ENCODE peak calls at places on chromosomes 16 and 17, in four cellular contexts. One of them, this sample, is unnamed.

GRCh38 chr16:71945616-71946015 is 50.3 kb downstream of the IST1 start:
- DNase-seq in K562: no peak
- DNase-seq in SK-N-SH: no peak
- DNase-seq in GM12878: no peak
- DNase-seq in this sample: no peak

GRCh38 chr16:71384073-71384724 is 25.7 kb downstream of the CALB2 start:
- DNase-seq in K562: no peak
- DNase-seq in SK-N-SH: no peak
- DNase-seq in GM12878: no peak
- DNase-seq in this sample: no peak

GRCh38 chr17:40323731-40324650 is 15.0 kb downstream of the RARA start:
- DNase-seq in K562: no peak
- DNase-seq in SK-N-SH: no peak
- DNase-seq in GM12878: no peak
- DNase-seq in this sample: no peak

GRCh38 chr16:68408428-68408827 is 39.9 kb downstream of the SMPD3 start:
- DNase-seq in K562: no peak
- DNase-seq in SK-N-SH: no peak
- DNase-seq in GM12878: no peak
- DNase-seq in this sample: no peak

GRCh38 chr16:28873543-28874201 is 4.6 kb upstream of the ATP2A1 start:
- DNase-seq in K562: peak; percentile 80
- DNase-seq in SK-N-SH: peak; percentile 84
- DNase-seq in GM12878: no peak
- DNase-seq in this sample: no peak

GRCh38 chr17:53629188-53629587 is 193.5 kb upstream of the KIF2B start:
- DNase-seq in K562: no peak
- DNase-seq in SK-N-SH: no peak
- DNase-seq in GM12878: no peak
- DNase-seq in this sample: no peak

GRCh38 chr16:15665107-15665506 is 15.1 kb downstream of the NDE1 start:
- DNase-seq in K562: no peak
- DNase-seq in SK-N-SH: no peak
- DNase-seq in GM12878: no peak
- DNase-seq in this sample: no peak

GRCh38 chr17:32970281-32970680 is 21.4 kb upstream of the SPACA3 start:
- DNase-seq in K562: no peak
- DNase-seq in SK-N-SH: no peak
- DNase-seq in GM12878: peak; percentile 39
- DNase-seq in this sample: no peak

GRCh38 chr16:66561381-66562080 is 4.7 kb upstream of the CMTM1 start:
- DNase-seq in K562: no peak
- DNase-seq in SK-N-SH: no peak
- DNase-seq in GM12878: no peak
- DNase-seq in this sample: no peak

GRCh38 chr16:23557779-23558330 is 328 bp downstream of the UBFD1 start:
- DNase-seq in K562: no peak
- DNase-seq in SK-N-SH: no peak
- DNase-seq in GM12878: no peak
- DNase-seq in this sample: peak; percentile 26

GRCh38 chr16:89455178-89455577 is 35.2 kb downstream of the ANKRD11 start:
- DNase-seq in K562: no peak
- DNase-seq in SK-N-SH: no peak
- DNase-seq in GM12878: peak; percentile 31
- DNase-seq in this sample: no peak

GRCh38 chr17:76867578-76868175 is 527 bp upstream of the MGAT5B start:
- DNase-seq in K562: no peak
- DNase-seq in SK-N-SH: peak; percentile 64
- DNase-seq in GM12878: no peak
- DNase-seq in this sample: no peak

GRCh38 chr16:3656491-3657468 is 2.3 kb downstream of the DNASE1 start:
- DNase-seq in K562: no peak
- DNase-seq in SK-N-SH: no peak
- DNase-seq in GM12878: no peak
- DNase-seq in this sample: no peak

GRCh38 chr17:65227637-65228036 is 90.5 kb downstream of the RGS9 start:
- DNase-seq in K562: no peak
- DNase-seq in SK-N-SH: no peak
- DNase-seq in GM12878: no peak
- DNase-seq in this sample: no peak

GRCh38 chr17:1179635-1180433 is at the start of gene ABR:
- DNase-seq in K562: peak; percentile 76
- DNase-seq in SK-N-SH: peak; percentile 91
- DNase-seq in GM12878: no peak
- DNase-seq in this sample: no peak

GRCh38 chr16:58085584-58086251 is 43.5 kb downstream of the CFAP20 start:
- DNase-seq in K562: no peak
- DNase-seq in SK-N-SH: peak; percentile 37
- DNase-seq in GM12878: no peak
- DNase-seq in this sample: no peak

GRCh38 chr16:30570621-30571443 is 682 bp downstream of the ZNF688 start:
- DNase-seq in K562: no peak
- DNase-seq in SK-N-SH: peak; percentile 74
- DNase-seq in GM12878: no peak
- DNase-seq in this sample: no peak

GRCh38 chr17:3974138-3974687 is 10.0 kb upstream of the ATP2A3 start:
- DNase-seq in K562: peak; percentile 70
- DNase-seq in SK-N-SH: peak; percentile 17
- DNase-seq in GM12878: no peak
- DNase-seq in this sample: no peak

GRCh38 chr17:75502072-75502745 is 13.1 kb downstream of the CASKIN2 start:
- DNase-seq in K562: no peak
- DNase-seq in SK-N-SH: no peak
- DNase-seq in GM12878: no peak
- DNase-seq in this sample: no peak

GRCh38 chr16:69804283-69804682 is 42.2 kb downstream of the WWP2 start:
- DNase-seq in K562: no peak
- DNase-seq in SK-N-SH: no peak
- DNase-seq in GM12878: no peak
- DNase-seq in this sample: no peak

GRCh38 chr17:8705427-8705826 is 39.2 kb downstream of the CCDC42 start:
- DNase-seq in K562: no peak
- DNase-seq in SK-N-SH: no peak
- DNase-seq in GM12878: no peak
- DNase-seq in this sample: no peak

GRCh38 chr17:66807182-66807581 is 27.7 kb upstream of the CACNG5 start:
- DNase-seq in K562: no peak
- DNase-seq in SK-N-SH: no peak
- DNase-seq in GM12878: no peak
- DNase-seq in this sample: no peak

GRCh38 chr17:17110520-17110919 is 68.3 kb downstream of the MPRIP start:
- DNase-seq in K562: no peak
- DNase-seq in SK-N-SH: no peak
- DNase-seq in GM12878: no peak
- DNase-seq in this sample: no peak

GRCh38 chr16:12411521-12411920 is 392.2 kb downstream of the CPPED1 start:
- DNase-seq in K562: no peak
- DNase-seq in SK-N-SH: no peak
- DNase-seq in GM12878: no peak
- DNase-seq in this sample: no peak

GRCh38 chr16:83137326-83137770 is 510.6 kb downstream of the CDH13 start:
- DNase-seq in K562: no peak
- DNase-seq in SK-N-SH: no peak
- DNase-seq in GM12878: no peak
- DNase-seq in this sample: peak; percentile 64

GRCh38 chr17:78883533-78884131 is 19.4 kb downstream of the CEP295NL start:
- DNase-seq in K562: no peak
- DNase-seq in SK-N-SH: peak; percentile 93
- DNase-seq in GM12878: no peak
- DNase-seq in this sample: peak; percentile 89

GRCh38 chr17:48759288-48759687 is 30.7 kb upstream of the HOXB13 start:
- DNase-seq in K562: no peak
- DNase-seq in SK-N-SH: no peak
- DNase-seq in GM12878: no peak
- DNase-seq in this sample: no peak

GRCh38 chr17:28547096-28547622 is 5.3 kb downstream of the UNC119 start:
- DNase-seq in K562: no peak
- DNase-seq in SK-N-SH: no peak
- DNase-seq in GM12878: no peak
- DNase-seq in this sample: no peak

GRCh38 chr17:76075364-76076099 is 951 bp downstream of the GALR2 start:
- DNase-seq in K562: no peak
- DNase-seq in SK-N-SH: peak; percentile 74
- DNase-seq in GM12878: no peak
- DNase-seq in this sample: no peak

GRCh38 chr17:38440614-38441397 is 12.5 kb downstream of the ARHGAP23 start:
- DNase-seq in K562: no peak
- DNase-seq in SK-N-SH: no peak
- DNase-seq in GM12878: no peak
- DNase-seq in this sample: no peak

GRCh38 chr16:23330161-23330560 is 28.1 kb downstream of the SCNN1B start:
- DNase-seq in K562: no peak
- DNase-seq in SK-N-SH: no peak
- DNase-seq in GM12878: no peak
- DNase-seq in this sample: no peak

GRCh38 chr16:25279491-25279890 is 21.8 kb upstream of the ZKSCAN2 start:
- DNase-seq in K562: no peak
- DNase-seq in SK-N-SH: no peak
- DNase-seq in GM12878: no peak
- DNase-seq in this sample: no peak

GRCh38 chr16:50302472-50303005 is 36.2 kb downstream of the ADCY7 start:
- DNase-seq in K562: no peak
- DNase-seq in SK-N-SH: peak; percentile 16
- DNase-seq in GM12878: no peak
- DNase-seq in this sample: no peak

GRCh38 chr17:6303664-6304063 is 131.3 kb downstream of the AIPL1 start:
- DNase-seq in K562: no peak
- DNase-seq in SK-N-SH: no peak
- DNase-seq in GM12878: no peak
- DNase-seq in this sample: no peak

GRCh38 chr17:32015245-32016013 is 8.2 kb downstream of the LRRC37B start:
- DNase-seq in K562: no peak
- DNase-seq in SK-N-SH: no peak
- DNase-seq in GM12878: no peak
- DNase-seq in this sample: no peak

GRCh38 chr17:1045456-1045855 is 48.5 kb downstream of the TIMM22 start:
- DNase-seq in K562: no peak
- DNase-seq in SK-N-SH: no peak
- DNase-seq in GM12878: no peak
- DNase-seq in this sample: no peak

GRCh38 chr16:70159355-70160348 is 13.9 kb upstream of the CLEC18C start:
- DNase-seq in K562: peak; percentile 10
- DNase-seq in SK-N-SH: peak; percentile 6
- DNase-seq in GM12878: no peak
- DNase-seq in this sample: no peak

GRCh38 chr17:151886-152859 is 14.8 kb downstream of the SCGB1C2 start:
- DNase-seq in K562: no peak
- DNase-seq in SK-N-SH: no peak
- DNase-seq in GM12878: no peak
- DNase-seq in this sample: no peak

DNA sequence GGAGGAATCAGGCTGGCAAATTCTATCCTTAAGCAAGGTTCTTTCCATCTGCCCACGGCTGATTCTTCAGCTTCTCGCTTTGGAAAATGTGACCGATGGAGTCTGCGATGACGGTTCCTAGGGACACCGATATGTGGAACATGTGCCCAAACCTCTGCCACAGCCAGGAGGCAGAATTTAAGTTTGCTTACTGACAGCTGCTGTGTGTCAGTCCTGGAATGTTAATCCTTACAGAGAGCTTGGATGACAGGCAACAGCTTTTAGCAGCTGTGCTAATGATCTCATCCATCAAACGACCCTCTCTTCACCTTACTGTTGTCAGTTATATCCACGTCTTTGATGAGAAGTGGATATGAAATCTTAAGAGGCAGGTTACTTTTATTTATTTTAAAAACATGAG is 11.4 kb upstream of the MYH13 start:
- DNase-seq in K562: no peak
- DNase-seq in SK-N-SH: no peak
- DNase-seq in GM12878: no peak
- DNase-seq in this sample: no peak
- TF ChIP-seq TAF1 in K562: no peak
- TF ChIP-seq TAF1 in SK-N-SH: no peak
- TF ChIP-seq TAF1 in GM12878: no peak
- TF ChIP-seq TAF1 in this sample: no peak

GRCh38 chr16:2280981-2281542 is 13.1 kb upstream of the RNPS1 start:
- DNase-seq in K562: no peak
- DNase-seq in SK-N-SH: no peak
- DNase-seq in GM12878: no peak
- DNase-seq in this sample: no peak
- TF ChIP-seq REST in K562: no peak
- TF ChIP-seq REST in SK-N-SH: peak; percentile 81
- TF ChIP-seq REST in GM12878: peak; percentile 58
- TF ChIP-seq REST in this sample: peak; percentile 86

GRCh38 chr16:75361936-75362335 is 71.4 kb downstream of the CFDP1 start:
- DNase-seq in K562: no peak
- DNase-seq in SK-N-SH: no peak
- DNase-seq in GM12878: no peak
- DNase-seq in this sample: no peak

DNA sequence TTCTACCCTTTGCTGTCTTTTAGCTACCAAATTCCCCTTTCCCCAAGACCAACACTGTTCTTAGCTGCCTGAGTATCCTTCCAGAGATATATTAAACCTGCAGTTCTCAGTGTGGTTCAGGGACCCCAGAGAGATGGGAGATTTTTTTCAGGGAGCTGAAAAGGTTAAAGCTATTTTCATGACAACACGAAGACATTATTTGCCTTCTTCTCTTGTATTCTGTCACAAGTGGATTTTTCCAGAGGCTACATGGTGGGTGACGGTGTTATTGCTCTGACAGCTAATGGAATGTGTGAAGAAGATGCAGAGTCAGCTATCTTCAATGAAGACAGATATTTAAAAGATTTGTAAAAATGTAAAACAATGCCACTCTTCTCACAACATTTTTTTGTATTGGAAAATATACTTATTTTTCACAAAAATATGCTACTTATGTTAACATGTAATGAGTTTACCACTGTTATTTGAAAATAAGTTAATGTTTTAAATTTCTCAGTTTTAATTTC is 69.0 kb downstream of the CFDP1 start:
- DNase-seq in K562: no peak
- DNase-seq in SK-N-SH: no peak
- DNase-seq in GM12878: no peak
- DNase-seq in this sample: no peak
- TF ChIP-seq TAF1 in K562: no peak
- TF ChIP-seq TAF1 in SK-N-SH: no peak
- TF ChIP-seq TAF1 in GM12878: no peak
- TF ChIP-seq TAF1 in this sample: no peak

DNA sequence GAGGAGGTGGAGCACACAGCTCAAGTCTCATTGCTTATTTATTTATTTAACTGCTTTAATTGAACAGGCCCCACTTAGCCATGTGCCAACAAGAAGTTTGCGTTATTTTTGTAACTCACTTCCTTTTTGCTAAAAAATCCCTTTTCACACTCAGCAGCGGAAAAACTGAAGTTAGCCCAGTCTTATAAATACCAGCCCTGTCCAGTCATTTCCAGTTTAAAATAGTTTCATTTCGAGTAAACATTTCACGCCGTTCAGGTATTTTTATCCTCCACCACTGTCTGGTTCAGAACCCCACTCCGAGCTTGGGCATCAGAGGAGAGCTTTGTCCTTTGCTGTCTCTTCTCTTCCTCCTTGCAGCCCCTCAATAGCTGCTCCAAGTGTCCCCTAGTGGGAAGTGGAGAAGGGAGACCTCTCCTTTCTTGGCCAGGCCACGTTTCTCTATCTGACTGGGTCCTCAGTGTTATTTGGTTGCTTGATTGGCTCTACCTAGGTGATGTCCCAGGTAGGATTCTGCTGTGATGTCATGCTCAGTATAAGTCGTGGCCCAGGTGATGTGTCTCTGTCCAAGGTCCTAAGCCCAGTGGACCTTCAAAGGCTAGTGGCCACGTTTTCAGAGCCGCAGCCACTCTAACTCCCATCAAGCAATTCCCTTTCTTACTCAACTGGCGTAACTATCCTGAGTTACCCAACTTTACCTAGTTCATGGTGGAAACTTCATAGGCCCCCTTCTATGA is 53.0 kb upstream of the GAS7 start:
- DNase-seq in K562: no peak
- DNase-seq in SK-N-SH: no peak
- DNase-seq in GM12878: peak; percentile 76
- DNase-seq in this sample: no peak
- TF ChIP-seq REST in K562: no peak
- TF ChIP-seq REST in SK-N-SH: peak; percentile 80
- TF ChIP-seq REST in GM12878: peak; percentile 85
- TF ChIP-seq REST in this sample: peak; percentile 87